ENCODE peak calls at places on chromosomes 11 and 22, in six cellular contexts. One of them, this sample, is unnamed.

GRCh38 chr11:93850585-93851018 is at the start of gene VSTM5:
- DNase-seq in CD4-positive, alpha-beta memory T cell: no peak
- DNase-seq in heart left ventricle: no peak
- DNase-seq in psoas muscle: no peak
- DNase-seq in effector memory CD4-positive, alpha-beta T cell: no peak
- DNase-seq in mammary epithelial cell: no peak
- DNase-seq in this sample: no peak

GRCh38 chr11:134633276-134633675 is 221.2 kb upstream of the B3GAT1 start:
- DNase-seq in CD4-positive, alpha-beta memory T cell: no peak
- DNase-seq in heart left ventricle: no peak
- DNase-seq in psoas muscle: no peak
- DNase-seq in effector memory CD4-positive, alpha-beta T cell: no peak
- DNase-seq in mammary epithelial cell: no peak
- DNase-seq in this sample: no peak

GRCh38 chr11:27012254-27012921 is 18.5 kb downstream of the FIBIN start:
- DNase-seq in CD4-positive, alpha-beta memory T cell: no peak
- DNase-seq in heart left ventricle: no peak
- DNase-seq in psoas muscle: no peak
- DNase-seq in effector memory CD4-positive, alpha-beta T cell: no peak
- DNase-seq in mammary epithelial cell: peak; percentile 27
- DNase-seq in this sample: peak; percentile 67

GRCh38 chr11:30960387-30960992 is 374.3 kb upstream of the MPPED2 start:
- DNase-seq in CD4-positive, alpha-beta memory T cell: no peak
- DNase-seq in heart left ventricle: no peak
- DNase-seq in psoas muscle: no peak
- DNase-seq in effector memory CD4-positive, alpha-beta T cell: no peak
- DNase-seq in mammary epithelial cell: no peak
- DNase-seq in this sample: no peak

GRCh38 chr11:46120361-46120710 is 918 bp downstream of the PHF21A start:
- DNase-seq in CD4-positive, alpha-beta memory T cell: peak; percentile 46
- DNase-seq in heart left ventricle: peak; percentile 41
- DNase-seq in psoas muscle: peak; percentile 50
- DNase-seq in effector memory CD4-positive, alpha-beta T cell: no peak
- DNase-seq in mammary epithelial cell: no peak
- DNase-seq in this sample: no peak

GRCh38 chr11:28820296-28820989 is 712.3 kb downstream of the METTL15 start:
- DNase-seq in CD4-positive, alpha-beta memory T cell: no peak
- DNase-seq in heart left ventricle: no peak
- DNase-seq in psoas muscle: no peak
- DNase-seq in effector memory CD4-positive, alpha-beta T cell: no peak
- DNase-seq in mammary epithelial cell: no peak
- DNase-seq in this sample: no peak

GRCh38 chr11:116641561-116642045 is 131.2 kb downstream of the BUD13 start:
- DNase-seq in CD4-positive, alpha-beta memory T cell: no peak
- DNase-seq in heart left ventricle: no peak
- DNase-seq in psoas muscle: no peak
- DNase-seq in effector memory CD4-positive, alpha-beta T cell: no peak
- DNase-seq in mammary epithelial cell: peak; percentile 14
- DNase-seq in this sample: peak; percentile 19

GRCh38 chr11:27711725-27712124 is 11.5 kb upstream of the BDNF start:
- DNase-seq in CD4-positive, alpha-beta memory T cell: no peak
- DNase-seq in heart left ventricle: no peak
- DNase-seq in psoas muscle: no peak
- DNase-seq in effector memory CD4-positive, alpha-beta T cell: no peak
- DNase-seq in mammary epithelial cell: no peak
- DNase-seq in this sample: no peak

GRCh38 chr22:43408009-43408408 is 3.8 kb upstream of the MPPED1 start:
- DNase-seq in CD4-positive, alpha-beta memory T cell: no peak
- DNase-seq in heart left ventricle: no peak
- DNase-seq in psoas muscle: no peak
- DNase-seq in effector memory CD4-positive, alpha-beta T cell: no peak
- DNase-seq in mammary epithelial cell: no peak
- DNase-seq in this sample: no peak

GRCh38 chr11:103978588-103979580 is 57.6 kb upstream of the DDI1 start:
- DNase-seq in CD4-positive, alpha-beta memory T cell: no peak
- DNase-seq in heart left ventricle: no peak
- DNase-seq in psoas muscle: no peak
- DNase-seq in effector memory CD4-positive, alpha-beta T cell: no peak
- DNase-seq in mammary epithelial cell: no peak
- DNase-seq in this sample: no peak

GRCh38 chr22:43066844-43067385 is 22.3 kb downstream of the TTLL1 start:
- DNase-seq in CD4-positive, alpha-beta memory T cell: no peak
- DNase-seq in heart left ventricle: no peak
- DNase-seq in psoas muscle: no peak
- DNase-seq in effector memory CD4-positive, alpha-beta T cell: no peak
- DNase-seq in mammary epithelial cell: peak; percentile 69
- DNase-seq in this sample: peak; percentile 81

GRCh38 chr11:72568861-72569260 is 105.4 kb downstream of the PDE2A start:
- DNase-seq in CD4-positive, alpha-beta memory T cell: no peak
- DNase-seq in heart left ventricle: no peak
- DNase-seq in psoas muscle: no peak
- DNase-seq in effector memory CD4-positive, alpha-beta T cell: no peak
- DNase-seq in mammary epithelial cell: peak; percentile 48
- DNase-seq in this sample: no peak

GRCh38 chr22:22716136-22716535 is 71.7 kb downstream of the GGTLC2 start:
- DNase-seq in CD4-positive, alpha-beta memory T cell: no peak
- DNase-seq in heart left ventricle: no peak
- DNase-seq in psoas muscle: no peak
- DNase-seq in effector memory CD4-positive, alpha-beta T cell: no peak
- DNase-seq in mammary epithelial cell: no peak
- DNase-seq in this sample: no peak

GRCh38 chr22:37457093-37457893 is 28.9 kb downstream of the MFNG start:
- DNase-seq in CD4-positive, alpha-beta memory T cell: peak; percentile 78
- DNase-seq in heart left ventricle: peak; percentile 74
- DNase-seq in psoas muscle: peak; percentile 74
- DNase-seq in effector memory CD4-positive, alpha-beta T cell: peak; percentile 60
- DNase-seq in mammary epithelial cell: peak; percentile 67
- DNase-seq in this sample: peak; percentile 78

GRCh38 chr22:23849009-23850006 is 8.4 kb upstream of the SLC2A11 start:
- DNase-seq in CD4-positive, alpha-beta memory T cell: peak; percentile 79
- DNase-seq in heart left ventricle: peak; percentile 86
- DNase-seq in psoas muscle: peak; percentile 92
- DNase-seq in effector memory CD4-positive, alpha-beta T cell: peak; percentile 66
- DNase-seq in mammary epithelial cell: peak; percentile 73
- DNase-seq in this sample: peak; percentile 84

GRCh38 chr22:31943206-31943975 is 944 bp upstream of the YWHAH start:
- DNase-seq in CD4-positive, alpha-beta memory T cell: no peak
- DNase-seq in heart left ventricle: no peak
- DNase-seq in psoas muscle: no peak
- DNase-seq in effector memory CD4-positive, alpha-beta T cell: no peak
- DNase-seq in mammary epithelial cell: no peak
- DNase-seq in this sample: no peak

GRCh38 chr11:40722179-40722795 is 737.2 kb downstream of the LRRC4C start:
- DNase-seq in CD4-positive, alpha-beta memory T cell: no peak
- DNase-seq in heart left ventricle: no peak
- DNase-seq in psoas muscle: no peak
- DNase-seq in effector memory CD4-positive, alpha-beta T cell: no peak
- DNase-seq in mammary epithelial cell: peak; percentile 28
- DNase-seq in this sample: peak; percentile 10

GRCh38 chr11:35681181-35681767 is 18.7 kb downstream of the TRIM44 start:
- DNase-seq in CD4-positive, alpha-beta memory T cell: no peak
- DNase-seq in heart left ventricle: no peak
- DNase-seq in psoas muscle: no peak
- DNase-seq in effector memory CD4-positive, alpha-beta T cell: no peak
- DNase-seq in mammary epithelial cell: no peak
- DNase-seq in this sample: no peak

GRCh38 chr11:121300313-121300971 is 7.9 kb downstream of the SC5D start:
- DNase-seq in CD4-positive, alpha-beta memory T cell: no peak
- DNase-seq in heart left ventricle: peak; percentile 28
- DNase-seq in psoas muscle: no peak
- DNase-seq in effector memory CD4-positive, alpha-beta T cell: no peak
- DNase-seq in mammary epithelial cell: no peak
- DNase-seq in this sample: no peak

GRCh38 chr11:6459049-6459448 is 14.7 kb downstream of the TRIM3 start:
- DNase-seq in CD4-positive, alpha-beta memory T cell: no peak
- DNase-seq in heart left ventricle: no peak
- DNase-seq in psoas muscle: no peak
- DNase-seq in effector memory CD4-positive, alpha-beta T cell: no peak
- DNase-seq in mammary epithelial cell: no peak
- DNase-seq in this sample: no peak

GRCh38 chr11:59206635-59207034 is 6.1 kb downstream of the MPEG1 start:
- DNase-seq in CD4-positive, alpha-beta memory T cell: no peak
- DNase-seq in heart left ventricle: peak; percentile 60
- DNase-seq in psoas muscle: no peak
- DNase-seq in effector memory CD4-positive, alpha-beta T cell: no peak
- DNase-seq in mammary epithelial cell: peak; percentile 21
- DNase-seq in this sample: peak; percentile 27

GRCh38 chr11:128692750-128693578 is 908 bp upstream of the FLI1 start:
- DNase-seq in CD4-positive, alpha-beta memory T cell: peak; percentile 57
- DNase-seq in heart left ventricle: peak; percentile 65
- DNase-seq in psoas muscle: peak; percentile 66
- DNase-seq in effector memory CD4-positive, alpha-beta T cell: no peak
- DNase-seq in mammary epithelial cell: peak; percentile 52
- DNase-seq in this sample: no peak

GRCh38 chr11:16312242-16312641 is 44.1 kb downstream of the SOX6 start:
- DNase-seq in CD4-positive, alpha-beta memory T cell: no peak
- DNase-seq in heart left ventricle: no peak
- DNase-seq in psoas muscle: no peak
- DNase-seq in effector memory CD4-positive, alpha-beta T cell: no peak
- DNase-seq in mammary epithelial cell: no peak
- DNase-seq in this sample: peak; percentile 11

GRCh38 chr22:44892243-44892642 is 117.6 kb downstream of the PHF21B start:
- DNase-seq in CD4-positive, alpha-beta memory T cell: no peak
- DNase-seq in heart left ventricle: no peak
- DNase-seq in psoas muscle: no peak
- DNase-seq in effector memory CD4-positive, alpha-beta T cell: no peak
- DNase-seq in mammary epithelial cell: no peak
- DNase-seq in this sample: no peak

GRCh38 chr22:47357493-47357892 is 595.0 kb downstream of the TBC1D22A start:
- DNase-seq in CD4-positive, alpha-beta memory T cell: no peak
- DNase-seq in heart left ventricle: no peak
- DNase-seq in psoas muscle: no peak
- DNase-seq in effector memory CD4-positive, alpha-beta T cell: no peak
- DNase-seq in mammary epithelial cell: no peak
- DNase-seq in this sample: no peak

GRCh38 chr22:47355388-47355725 is 592.9 kb downstream of the TBC1D22A start:
- DNase-seq in CD4-positive, alpha-beta memory T cell: no peak
- DNase-seq in heart left ventricle: no peak
- DNase-seq in psoas muscle: no peak
- DNase-seq in effector memory CD4-positive, alpha-beta T cell: no peak
- DNase-seq in mammary epithelial cell: no peak
- DNase-seq in this sample: no peak

GRCh38 chr22:47357086-47357485 is 594.6 kb downstream of the TBC1D22A start:
- DNase-seq in CD4-positive, alpha-beta memory T cell: no peak
- DNase-seq in heart left ventricle: no peak
- DNase-seq in psoas muscle: no peak
- DNase-seq in effector memory CD4-positive, alpha-beta T cell: no peak
- DNase-seq in mammary epithelial cell: no peak
- DNase-seq in this sample: no peak

GRCh38 chr22:47355776-47356432 is 593.5 kb downstream of the TBC1D22A start:
- DNase-seq in CD4-positive, alpha-beta memory T cell: no peak
- DNase-seq in heart left ventricle: no peak
- DNase-seq in psoas muscle: peak; percentile 36
- DNase-seq in effector memory CD4-positive, alpha-beta T cell: no peak
- DNase-seq in mammary epithelial cell: no peak
- DNase-seq in this sample: no peak

DNA sequence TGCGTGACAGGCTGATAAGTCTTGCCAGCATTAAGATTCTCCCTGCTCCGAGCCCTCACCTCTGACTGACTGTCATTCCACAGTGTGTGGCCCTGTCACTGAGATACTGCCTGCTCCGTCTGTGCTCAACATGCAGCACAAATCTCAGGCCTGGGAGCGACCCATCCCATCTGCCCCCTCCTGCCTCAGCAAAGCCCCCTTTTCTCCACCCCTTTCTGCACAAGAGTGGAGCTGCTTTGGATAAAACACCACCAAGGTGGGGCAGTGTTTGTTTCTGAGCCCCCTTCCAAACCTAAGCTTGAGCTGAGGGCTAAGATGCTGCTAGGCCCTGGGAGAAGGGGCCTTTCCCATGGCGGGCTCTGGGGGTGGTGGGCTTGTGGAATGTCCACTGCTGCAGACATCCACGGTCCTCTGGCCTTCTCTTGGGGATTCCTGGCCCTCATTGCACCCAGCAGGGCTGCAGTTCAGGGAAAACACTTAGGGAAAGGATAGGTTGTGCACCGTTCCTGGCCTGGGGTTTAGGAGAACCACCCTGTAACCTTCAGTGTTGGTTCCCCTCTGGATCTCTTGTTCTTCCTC is 594.1 kb downstream of the TBC1D22A start:
- DNase-seq in CD4-positive, alpha-beta memory T cell: no peak
- DNase-seq in heart left ventricle: no peak
- DNase-seq in psoas muscle: peak; percentile 21
- DNase-seq in effector memory CD4-positive, alpha-beta T cell: no peak
- DNase-seq in mammary epithelial cell: no peak
- DNase-seq in this sample: no peak
- H3K9me3 ChIP-seq in CD4-positive, alpha-beta memory T cell: no peaks in the 10 kb centered on the region
- H3K9me3 ChIP-seq in heart left ventricle: peaks cover 2% of the 10 kb centered on the region
- H3K9me3 ChIP-seq in psoas muscle: peaks cover 1% of the 10 kb centered on the region
- H3K9me3 ChIP-seq in effector memory CD4-positive, alpha-beta T cell: no peaks in the 10 kb centered on the region
- H3K9me3 ChIP-seq in mammary epithelial cell: peaks cover 30% of the 10 kb centered on the region
- H3K9me3 ChIP-seq in this sample: no peaks in the 10 kb centered on the region

GRCh38 chr11:86486261-86487030 is 111.8 kb downstream of the CCDC81 start:
- DNase-seq in CD4-positive, alpha-beta memory T cell: no peak
- DNase-seq in heart left ventricle: no peak
- DNase-seq in psoas muscle: peak; percentile 54
- DNase-seq in effector memory CD4-positive, alpha-beta T cell: no peak
- DNase-seq in mammary epithelial cell: no peak
- DNase-seq in this sample: no peak
- H3K4me1 ChIP-seq in CD4-positive, alpha-beta memory T cell: no peaks in the 10 kb centered on the region
- H3K4me1 ChIP-seq in heart left ventricle: peaks cover 19% of the 10 kb centered on the region
- H3K4me1 ChIP-seq in psoas muscle: no peaks in the 10 kb centered on the region
- H3K4me1 ChIP-seq in effector memory CD4-positive, alpha-beta T cell: no peaks in the 10 kb centered on the region
- H3K4me1 ChIP-seq in mammary epithelial cell: peaks cover 19% of the 10 kb centered on the region
- H3K4me1 ChIP-seq in this sample: peaks cover 13% of the 10 kb centered on the region

GRCh38 chr11:70544774-70545625 is 146.7 kb downstream of the CTTN start:
- DNase-seq in CD4-positive, alpha-beta memory T cell: no peak
- DNase-seq in heart left ventricle: no peak
- DNase-seq in psoas muscle: peak; percentile 29
- DNase-seq in effector memory CD4-positive, alpha-beta T cell: no peak
- DNase-seq in mammary epithelial cell: no peak
- DNase-seq in this sample: peak; percentile 75

GRCh38 chr11:70547386-70547785 is 149.1 kb downstream of the CTTN start:
- DNase-seq in CD4-positive, alpha-beta memory T cell: no peak
- DNase-seq in heart left ventricle: no peak
- DNase-seq in psoas muscle: no peak
- DNase-seq in effector memory CD4-positive, alpha-beta T cell: no peak
- DNase-seq in mammary epithelial cell: no peak
- DNase-seq in this sample: peak; percentile 66

GRCh38 chr11:70546179-70546940 is 148.0 kb downstream of the CTTN start:
- DNase-seq in CD4-positive, alpha-beta memory T cell: no peak
- DNase-seq in heart left ventricle: no peak
- DNase-seq in psoas muscle: peak; percentile 28
- DNase-seq in effector memory CD4-positive, alpha-beta T cell: no peak
- DNase-seq in mammary epithelial cell: no peak
- DNase-seq in this sample: no peak

GRCh38 chr11:70544067-70544773 is 145.9 kb downstream of the CTTN start:
- DNase-seq in CD4-positive, alpha-beta memory T cell: no peak
- DNase-seq in heart left ventricle: no peak
- DNase-seq in psoas muscle: peak; percentile 38
- DNase-seq in effector memory CD4-positive, alpha-beta T cell: no peak
- DNase-seq in mammary epithelial cell: no peak
- DNase-seq in this sample: peak; percentile 39

GRCh38 chr11:70545626-70545945 is 147.3 kb downstream of the CTTN start:
- DNase-seq in CD4-positive, alpha-beta memory T cell: no peak
- DNase-seq in heart left ventricle: no peak
- DNase-seq in psoas muscle: no peak
- DNase-seq in effector memory CD4-positive, alpha-beta T cell: no peak
- DNase-seq in mammary epithelial cell: no peak
- DNase-seq in this sample: peak; percentile 64
- H3K27ac ChIP-seq in CD4-positive, alpha-beta memory T cell: no peak overlapping the region
- H3K27ac ChIP-seq in heart left ventricle: no peak overlapping the region
- H3K27ac ChIP-seq in psoas muscle: no peak overlapping the region
- H3K27ac ChIP-seq in effector memory CD4-positive, alpha-beta T cell: no peak overlapping the region
- H3K27ac ChIP-seq in mammary epithelial cell: no peak overlapping the region
- H3K27ac ChIP-seq in this sample: peak overlapping the region; percentile 87

GRCh38 chr22:10778296-10778814 is 4749.6 kb upstream of the OR11H1 start:
- DNase-seq in CD4-positive, alpha-beta memory T cell: no peak
- DNase-seq in heart left ventricle: no peak
- DNase-seq in psoas muscle: no peak
- DNase-seq in effector memory CD4-positive, alpha-beta T cell: no peak
- DNase-seq in mammary epithelial cell: no peak
- DNase-seq in this sample: no peak
- H3K9me3 ChIP-seq in CD4-positive, alpha-beta memory T cell: peaks cover 6% of the 10 kb centered on the region
- H3K9me3 ChIP-seq in heart left ventricle: no peaks in the 10 kb centered on the region
- H3K9me3 ChIP-seq in psoas muscle: peaks cover 4% of the 10 kb centered on the region
- H3K9me3 ChIP-seq in effector memory CD4-positive, alpha-beta T cell: no peaks in the 10 kb centered on the region
- H3K9me3 ChIP-seq in mammary epithelial cell: peaks cover 42% of the 10 kb centered on the region
- H3K9me3 ChIP-seq in this sample: no peaks in the 10 kb centered on the region